ENCODE peak calls at places on chromosomes 12 and 14, in six cellular contexts. M is stomach, P is left ventricle myocardium inferior, X is GM23338, H is heart left ventricle, Q is heart right ventricle. D is an unnamed sample.

GRCh38 chr14:103281496-103282231 is 52.4 kb upstream of the EIF5 start:
- DNase-seq in M (peak), P (no peak), X (peak), H (no peak), Q (peak), D (no peak)

GRCh38 chr12:44875954-44876553 is at the start of gene NELL2:
- DNase-seq in M (no peak), P (no peak), X (peak), H (no peak), Q (no peak), D (peak)

GRCh38 chr12:116492703-116493324 is 66.4 kb upstream of the MAP1LC3B2 start:
- DNase-seq in M (no peak), P (no peak), X (peak), H (no peak), Q (no peak), D (no peak)

GRCh38 chr14:72576258-72576657 is 317.6 kb downstream of the DPF3 start:
- DNase-seq in M (no peak), P (no peak), X (no peak), H (no peak), Q (no peak), D (no peak)

GRCh38 chr14:71739273-71739990 is 192.8 kb upstream of the RGS6 start:
- DNase-seq in M (no peak), P (no peak), X (peak), H (peak), Q (peak), D (no peak)

GRCh38 chr12:78863482-78864427 is 819 bp upstream of the SYT1 start:
- DNase-seq in M (no peak), P (peak), X (peak), H (peak), Q (no peak), D (peak)

GRCh38 chr14:98101323-98101722 is 1170.7 kb downstream of the BCL11B start:
- DNase-seq in M (no peak), P (no peak), X (no peak), H (no peak), Q (no peak), D (no peak)

GRCh38 chr12:122366685-122367475 is 55.6 kb downstream of the CLIP1 start:
- DNase-seq in M (no peak), P (no peak), X (peak), H (no peak), Q (no peak), D (no peak)

GRCh38 chr14:28975084-28975483 is 208.5 kb downstream of the FOXG1 start:
- DNase-seq in M (no peak), P (no peak), X (peak), H (no peak), Q (no peak), D (no peak)

GRCh38 chr12:125225641-125226040 is 160.4 kb downstream of the AACS start:
- DNase-seq in M (no peak), P (no peak), X (no peak), H (no peak), Q (no peak), D (no peak)

GRCh38 chr12:97837401-97837800 is 374.8 kb downstream of the RMST start:
- DNase-seq in M (no peak), P (no peak), X (no peak), H (no peak), Q (no peak), D (no peak)

GRCh38 chr12:111322336-111323250 is 46.3 kb downstream of the PHETA1 start:
- DNase-seq in M (no peak), P (peak), X (no peak), H (peak), Q (peak), D (no peak)

GRCh38 chr14:49052516-49052915 is 533.7 kb downstream of the RPS29 start:
- DNase-seq in M (no peak), P (no peak), X (no peak), H (no peak), Q (no peak), D (no peak)

GRCh38 chr12:111757361-111758119 is 9.2 kb upstream of the ALDH2 start:
- DNase-seq in M (peak), P (peak), X (no peak), H (peak), Q (peak), D (no peak)

GRCh38 chr14:69460093-69460701 is 24.3 kb upstream of the PLEKHD1 start:
- DNase-seq in M (peak), P (peak), X (peak), H (peak), Q (peak), D (peak)

GRCh38 chr14:95500772-95501401 is 15.6 kb downstream of the SYNE3 start:
- DNase-seq in M (peak), P (peak), X (no peak), H (no peak), Q (no peak), D (no peak)

GRCh38 chr14:90419200-90419599 is 22.4 kb downstream of the CALM1 start:
- DNase-seq in M (peak), P (peak), X (no peak), H (peak), Q (peak), D (no peak)

GRCh38 chr12:113610698-113611097 is 139.0 kb upstream of the LHX5 start:
- DNase-seq in M (no peak), P (no peak), X (peak), H (no peak), Q (no peak), D (no peak)

GRCh38 chr12:94100254-94100653 is 48.1 kb upstream of the PLXNC1 start:
- DNase-seq in M (no peak), P (no peak), X (no peak), H (no peak), Q (no peak), D (no peak)

GRCh38 chr12:75735853-75736252 is 224.4 kb upstream of the KRR1 start:
- DNase-seq in M (peak), P (no peak), X (no peak), H (no peak), Q (no peak), D (no peak)

GRCh38 chr12:75739916-75740315 is 228.5 kb upstream of the KRR1 start:
- DNase-seq in M (no peak), P (no peak), X (no peak), H (no peak), Q (no peak), D (no peak)

GRCh38 chr14:76080009-76080408 is 71.7 kb upstream of the GPATCH2L start:
- DNase-seq in M (no peak), P (peak), X (no peak), H (peak), Q (no peak), D (no peak)

GRCh38 chr14:50865677-50866076 is 6.2 kb upstream of the ABHD12B start:
- DNase-seq in M (no peak), P (no peak), X (no peak), H (no peak), Q (no peak), D (no peak)

GRCh38 chr12:56601503-56601902 is 28.6 kb downstream of the BAZ2A start:
- DNase-seq in M (no peak), P (no peak), X (peak), H (peak), Q (peak), D (no peak)

GRCh38 chr14:96461950-96462798 is 40.0 kb upstream of the PAPOLA start:
- DNase-seq in M (no peak), P (no peak), X (peak), H (no peak), Q (no peak), D (no peak)

GRCh38 chr14:103444837-103445524 is 59.8 kb downstream of the MARK3 start:
- DNase-seq in M (no peak), P (no peak), X (peak), H (no peak), Q (no peak), D (no peak)

GRCh38 chr12:98592825-98593322 is 612 bp upstream of the SLC25A3 start:
- DNase-seq in M (no peak), P (no peak), X (no peak), H (no peak), Q (no peak), D (no peak)

GRCh38 chr12:68118096-68118755 is 41.3 kb downstream of the IFNG start:
- DNase-seq in M (no peak), P (no peak), X (peak), H (no peak), Q (no peak), D (no peak)

GRCh38 chr12:118034429-118035193 is 18.1 kb downstream of the RFC5 start:
- DNase-seq in M (no peak), P (no peak), X (peak), H (no peak), Q (no peak), D (no peak)

GRCh38 chr12:99706736-99707473 is 59.4 kb downstream of the GARIN6 start:
- DNase-seq in M (no peak), P (no peak), X (no peak), H (no peak), Q (no peak), D (no peak)

GRCh38 chr14:103705158-103705523 is 10.1 kb downstream of the XRCC3 start:
- DNase-seq in M (peak), P (peak), X (no peak), H (peak), Q (peak), D (no peak)

GRCh38 chr12:114744696-114745095 is 60.7 kb upstream of the TBX3 start:
- DNase-seq in M (no peak), P (no peak), X (no peak), H (no peak), Q (no peak), D (no peak)

GRCh38 chr12:119642986-119643385 is 24.9 kb upstream of the PRKAB1 start:
- DNase-seq in M (no peak), P (no peak), X (peak), H (no peak), Q (no peak), D (no peak)
- TF ChIP-seq CTCF in M (no peak), P (no peak), X (peak), H (peak), Q (no peak), D (no peak)

GRCh38 chr14:46951103-46951502 is 299.5 kb upstream of the RPL10L start:
- DNase-seq in M (no peak), P (no peak), X (peak), H (no peak), Q (no peak), D (no peak)
- TF ChIP-seq CTCF in M (no peak), P (no peak), X (no peak), H (no peak), Q (no peak), D (no peak)

GRCh38 chr14:54338696-54339317 is 58.0 kb upstream of the CDKN3 start:
- DNase-seq in M (no peak), P (no peak), X (peak), H (no peak), Q (no peak), D (no peak)
- TF ChIP-seq CTCF in M (no peak), P (no peak), X (peak), H (peak), Q (peak), D (peak)

GRCh38 chr12:50600364-50600763 is 95.6 kb downstream of the DIP2B start:
- DNase-seq in M (no peak), P (no peak), X (no peak), H (no peak), Q (no peak), D (no peak)

GRCh38 chr12:50598321-50598862 is 93.6 kb downstream of the DIP2B start:
- DNase-seq in M (no peak), P (no peak), X (no peak), H (no peak), Q (no peak), D (no peak)

GRCh38 chr12:50599366-50600095 is 94.7 kb downstream of the DIP2B start:
- DNase-seq in M (no peak), P (no peak), X (no peak), H (no peak), Q (no peak), D (no peak)

GRCh38 chr12:50595667-50596066 is 90.9 kb downstream of the DIP2B start:
- DNase-seq in M (no peak), P (no peak), X (no peak), H (no peak), Q (no peak), D (no peak)

DNA sequence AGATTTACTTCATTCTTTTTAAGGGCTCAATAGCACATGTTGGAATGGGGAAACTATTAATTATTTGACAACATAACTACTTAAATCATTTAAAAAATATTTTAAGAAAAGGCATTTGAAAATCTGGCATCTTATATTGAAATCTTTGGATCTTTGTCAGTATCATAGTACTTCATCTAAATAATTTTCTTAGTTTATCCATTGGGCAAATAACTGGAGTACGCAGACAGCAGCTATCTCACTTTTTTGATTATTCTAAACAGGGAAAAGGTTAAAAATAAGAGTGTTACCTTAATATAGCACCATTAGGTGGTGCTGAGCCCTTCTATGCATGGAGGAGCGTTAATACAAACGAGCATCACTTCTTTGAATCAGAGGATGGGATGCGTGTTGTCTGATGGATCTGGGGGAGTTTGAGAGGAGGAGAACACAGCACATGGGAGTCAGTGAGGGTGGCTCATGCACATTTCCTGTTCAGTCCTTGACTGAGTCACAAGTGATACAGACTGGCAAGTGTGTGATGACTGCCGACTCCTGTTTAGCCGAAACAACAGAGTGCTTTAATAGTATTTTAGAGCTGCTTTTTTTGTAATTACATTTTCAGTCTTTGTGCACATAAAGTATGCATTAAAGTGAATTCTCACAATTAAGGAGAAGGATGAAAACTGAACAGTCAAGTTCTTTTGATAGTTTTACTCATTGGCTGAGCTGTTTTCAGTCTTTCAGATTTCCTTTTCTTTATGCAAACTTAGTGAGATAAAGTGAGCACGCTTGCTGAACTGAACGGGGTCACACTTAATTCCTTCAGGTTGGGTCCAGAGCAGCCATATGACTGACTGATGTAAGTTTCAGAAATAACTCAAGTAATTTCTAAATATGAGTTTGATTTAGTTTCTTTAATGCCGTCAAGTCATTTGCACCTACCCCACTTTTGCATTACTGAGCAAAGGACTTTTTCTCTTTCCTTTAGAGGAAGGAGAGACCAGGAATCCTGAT is 92.7 kb downstream of the DIP2B start:
- DNase-seq in M (peak), P (no peak), X (no peak), H (no peak), Q (no peak), D (no peak)
- TF ChIP-seq CTCF in M (no peak), P (no peak), X (peak), H (no peak), Q (no peak), D (no peak)

GRCh38 chr12:104653730-104654328 is 197.1 kb downstream of the CHST11 start:
- DNase-seq in M (no peak), P (no peak), X (peak), H (no peak), Q (no peak), D (no peak)
- TF ChIP-seq CTCF in M (no peak), P (peak), X (peak), H (no peak), Q (peak), D (peak)

GRCh38 chr12:105083041-105083440 is 1.2 kb downstream of the ALDH1L2 start:
- DNase-seq in M (no peak), P (no peak), X (peak), H (no peak), Q (no peak), D (no peak)

GRCh38 chr12:105085537-105085936 is 1.3 kb upstream of the ALDH1L2 start:
- DNase-seq in M (no peak), P (no peak), X (peak), H (no peak), Q (no peak), D (no peak)

GRCh38 chr12:105084251-105085250 is at the start of gene ALDH1L2:
- DNase-seq in M (peak), P (peak), X (peak), H (peak), Q (peak), D (peak)

GRCh38 chr12:105079011-105079570 is 5.2 kb downstream of the ALDH1L2 start:
- DNase-seq in M (no peak), P (no peak), X (no peak), H (no peak), Q (no peak), D (no peak)

DNA sequence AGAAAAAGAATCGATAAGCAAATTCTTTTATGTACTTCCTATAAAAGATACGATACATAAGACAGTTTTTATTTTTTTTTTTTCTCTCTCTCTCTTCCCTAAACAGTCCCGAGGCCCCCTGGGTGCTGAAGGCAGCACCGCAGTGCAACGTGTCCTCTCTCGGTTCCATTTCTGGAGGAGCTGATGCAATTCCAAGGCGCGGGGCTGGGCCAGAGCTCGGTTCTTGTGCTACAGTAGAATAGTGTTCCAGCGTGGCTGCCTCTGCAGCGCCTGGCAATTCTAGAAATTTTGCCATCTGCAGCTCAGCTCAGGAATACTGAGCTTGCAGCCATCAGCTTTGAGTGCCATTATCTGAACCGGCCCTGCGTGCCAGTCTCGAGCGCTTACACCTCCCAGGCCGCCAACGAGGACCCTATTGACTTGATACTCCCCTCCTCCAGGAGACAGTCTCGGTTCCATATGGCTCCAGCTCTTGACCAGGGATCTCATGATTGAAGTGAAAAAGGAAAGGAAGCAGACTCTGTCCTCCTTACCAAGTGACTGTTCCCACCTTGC is 630 bp downstream of the ALDH1L2 start:
- DNase-seq in M (peak), P (peak), X (peak), H (peak), Q (peak), D (no peak)
- TF ChIP-seq CTCF in M (no peak), P (no peak), X (no peak), H (no peak), Q (no peak), D (no peak)

GRCh38 chr12:48934312-48934706 is 9.0 kb upstream of the FKBP11 start:
- DNase-seq in M (no peak), P (no peak), X (peak), H (no peak), Q (no peak), D (no peak)
- TF ChIP-seq CTCF in M (no peak), P (peak), X (peak), H (no peak), Q (peak), D (no peak)

DNA sequence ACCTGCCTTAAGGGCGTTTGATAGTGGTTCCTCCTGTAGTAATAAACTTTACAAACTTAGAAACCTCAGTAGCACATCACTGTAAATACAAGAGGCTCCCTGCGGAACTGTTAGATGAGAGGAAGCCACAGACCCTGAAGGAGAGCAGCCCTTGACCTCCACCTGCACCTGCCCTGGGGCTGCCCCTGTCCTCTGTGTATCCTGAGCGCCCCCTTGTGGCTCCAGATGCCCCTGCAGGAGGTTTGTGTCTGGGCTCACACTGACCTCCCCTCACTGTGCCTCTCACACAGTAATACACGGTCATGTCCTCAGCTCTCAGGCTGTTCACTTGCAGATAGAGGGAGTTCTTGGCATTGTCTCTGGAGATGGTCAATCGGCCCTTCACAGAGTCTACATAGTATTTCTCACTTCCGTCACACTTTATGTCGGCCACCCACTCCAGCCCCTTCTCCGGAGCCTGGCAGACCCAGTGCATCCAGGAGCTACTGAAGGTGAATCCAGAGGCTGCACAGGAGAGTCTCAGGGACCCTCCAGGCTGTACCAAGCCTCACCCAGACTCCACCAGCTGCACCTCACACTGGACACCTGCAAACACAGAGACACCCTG is 1059.8 kb downstream of the TMEM121 start:
- DNase-seq in M (peak), P (no peak), X (peak), H (no peak), Q (no peak), D (no peak)
- TF ChIP-seq CTCF in M (no peak), P (peak), X (no peak), H (peak), Q (peak), D (no peak)

DNA sequence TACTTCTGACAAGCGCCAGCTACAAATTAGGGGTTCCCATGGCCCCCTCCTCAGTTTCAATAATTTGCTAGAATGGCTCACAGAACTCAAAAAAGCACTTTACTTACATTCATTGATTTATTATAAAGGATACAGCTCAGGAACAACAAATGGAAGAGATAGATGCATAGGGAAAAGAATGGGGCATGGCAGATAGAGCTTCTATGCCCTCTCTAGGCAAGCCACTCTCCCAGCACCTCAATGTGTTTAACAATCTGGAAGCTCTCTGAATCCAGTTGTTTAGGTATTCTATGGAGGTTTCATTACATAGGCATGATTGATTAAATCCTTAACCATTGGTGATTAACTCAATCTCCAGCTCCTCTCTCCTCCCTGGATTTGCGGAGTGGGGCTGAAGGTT is 184.5 kb upstream of the DAAM1 start:
- DNase-seq in M (no peak), P (no peak), X (no peak), H (no peak), Q (no peak), D (no peak)
- TF ChIP-seq CTCF in M (no peak), P (peak), X (peak), H (peak), Q (no peak), D (no peak)

D was measured in mesothelial cell of epicardium.